ENCODE peak calls at places on chromosomes 12 and 14, in ten cellular contexts. E is fibroblast of the conjunctiva, D is A172, M is lung, U is glutamatergic neuron, K is NCI-H1417, F is mucosa of descending colon, H is activated T-cell treated with anti-CD3 and anti-CD28 coated beads for 1 hour, T is iris pigment epithelial cell, C is KG1. N is an unnamed sample.

GRCh38 chr12:96749978-96750377 is 157.1 kb upstream of the NEDD1 start:
- DNase-seq in T (no peak), F (no peak), D (no peak), E (no peak), H (no peak), U (no peak), C (no peak), K (no peak), M (no peak), N (no peak)

GRCh38 chr12:116076399-116076798 is 201.1 kb downstream of the MED13L start:
- DNase-seq in D (no peak), E (no peak), T (peak), U (no peak), F (no peak), K (no peak), M (no peak), C (no peak), H (no peak), N (no peak)

GRCh38 chr12:107365703-107366102 is 272.4 kb upstream of the CRY1 start:
- DNase-seq in M (no peak), T (no peak), D (no peak), F (no peak), E (no peak), H (no peak), C (no peak), U (no peak), K (no peak), N (no peak)

GRCh38 chr14:41419709-41420108 is 187.0 kb upstream of the LRFN5 start:
- DNase-seq in C (no peak), M (no peak), T (no peak), E (no peak), H (no peak), U (no peak), D (no peak), F (no peak), K (no peak), N (no peak)

GRCh38 chr12:64893961-64894360 is 69.5 kb downstream of the TBC1D30 start:
- DNase-seq in T (peak), E (peak), M (no peak), H (no peak), K (no peak), F (no peak), C (no peak), U (no peak), D (no peak), N (no peak)

GRCh38 chr12:94768398-94769039 is 118.2 kb upstream of the TMCC3 start:
- DNase-seq in M (no peak), E (no peak), H (no peak), F (no peak), D (no peak), C (no peak), T (peak), U (no peak), K (no peak), N (no peak)

GRCh38 chr14:91065266-91065665 is 4.8 kb upstream of the RPS6KA5 start:
- DNase-seq in M (no peak), F (no peak), T (no peak), C (no peak), U (no peak), E (no peak), D (no peak), K (no peak), H (no peak), N (no peak)

GRCh38 chr12:26274441-26275312 is 79.3 kb downstream of the SSPN start:
- DNase-seq in C (peak), D (peak), T (peak), U (no peak), F (peak), M (peak), E (peak), H (no peak), K (no peak), N (peak)

GRCh38 chr14:53192023-53192422 is 38.9 kb upstream of the DDHD1 start:
- DNase-seq in M (no peak), D (no peak), H (no peak), C (no peak), F (no peak), T (no peak), K (no peak), E (no peak), U (no peak), N (no peak)

GRCh38 chr14:42057176-42057575 is 450.5 kb downstream of the LRFN5 start:
- DNase-seq in U (no peak), K (no peak), T (peak), D (no peak), C (no peak), M (no peak), E (no peak), H (no peak), F (no peak), N (no peak)

GRCh38 chr12:3713483-3713882 is 39.4 kb downstream of the CRACR2A start:
- DNase-seq in M (no peak), F (no peak), C (no peak), U (no peak), H (no peak), K (no peak), T (no peak), D (no peak), E (no peak), N (no peak)

GRCh38 chr14:49977126-49977841 is 84.4 kb downstream of the ARF6 start:
- DNase-seq in C (no peak), M (no peak), F (no peak), E (no peak), T (no peak), K (no peak), H (no peak), U (no peak), D (no peak), N (no peak)

GRCh38 chr12:6314776-6315175 is 4.3 kb downstream of the PLEKHG6 start:
- DNase-seq in K (no peak), F (no peak), E (no peak), H (no peak), C (no peak), M (no peak), D (no peak), U (no peak), T (no peak), N (no peak)

GRCh38 chr14:99256483-99256874 is 15.5 kb downstream of the BCL11B start:
- DNase-seq in U (no peak), M (no peak), D (no peak), T (no peak), E (no peak), F (no peak), K (no peak), C (no peak), H (no peak), N (no peak)

GRCh38 chr12:89432396-89432795 is 80.1 kb upstream of the DUSP6 start:
- DNase-seq in T (no peak), M (no peak), D (no peak), U (no peak), C (no peak), E (no peak), F (no peak), K (no peak), H (no peak), N (no peak)

GRCh38 chr14:25833341-25834121 is 764.3 kb downstream of the NOVA1 start:
- DNase-seq in C (no peak), M (no peak), D (no peak), K (peak), U (peak), H (no peak), E (peak), T (peak), F (no peak), N (no peak)